ENCODE peak calls at places on chromosomes 2 and 18, in eight cellular contexts. One of them, this sample, is unnamed.

GRCh38 chr2:171807130-171807529 is 86.9 kb downstream of the SLC25A12 start:
- ATAC-seq in HCT116: peak
- ATAC-seq in HepG2: no peak
- ATAC-seq in upper lobe of left lung: no peak
- ATAC-seq in GM12878: no peak
- ATAC-seq in GM23338: no peak
- ATAC-seq in K562: peak
- ATAC-seq in Panc1: no peak
- ATAC-seq in this sample: no peak

GRCh38 chr2:223989206-223989859 is 32.1 kb downstream of the MRPL44 start:
- ATAC-seq in HCT116: peak
- ATAC-seq in HepG2: peak
- ATAC-seq in upper lobe of left lung: no peak
- ATAC-seq in GM12878: peak
- ATAC-seq in GM23338: peak
- ATAC-seq in K562: peak
- ATAC-seq in Panc1: peak
- ATAC-seq in this sample: no peak

GRCh38 chr18:7904529-7904928 is 337.4 kb downstream of the PTPRM start:
- ATAC-seq in HCT116: no peak
- ATAC-seq in HepG2: no peak
- ATAC-seq in upper lobe of left lung: no peak
- ATAC-seq in GM12878: no peak
- ATAC-seq in GM23338: no peak
- ATAC-seq in K562: no peak
- ATAC-seq in Panc1: no peak
- ATAC-seq in this sample: no peak

GRCh38 chr18:75198046-75198445 is 10.9 kb downstream of the PTGR3 start:
- ATAC-seq in HCT116: no peak
- ATAC-seq in HepG2: no peak
- ATAC-seq in upper lobe of left lung: no peak
- ATAC-seq in GM12878: no peak
- ATAC-seq in GM23338: no peak
- ATAC-seq in K562: peak
- ATAC-seq in Panc1: no peak
- ATAC-seq in this sample: no peak

GRCh38 chr2:226699321-226699720 is 100.3 kb downstream of the IRS1 start:
- ATAC-seq in HCT116: peak
- ATAC-seq in HepG2: peak
- ATAC-seq in upper lobe of left lung: peak
- ATAC-seq in GM12878: no peak
- ATAC-seq in GM23338: no peak
- ATAC-seq in K562: no peak
- ATAC-seq in Panc1: no peak
- ATAC-seq in this sample: peak

GRCh38 chr2:41879367-41879871 is 168.4 kb upstream of the PKDCC start:
- ATAC-seq in HCT116: no peak
- ATAC-seq in HepG2: peak
- ATAC-seq in upper lobe of left lung: no peak
- ATAC-seq in GM12878: peak
- ATAC-seq in GM23338: peak
- ATAC-seq in K562: no peak
- ATAC-seq in Panc1: peak
- ATAC-seq in this sample: no peak

GRCh38 chr2:15756011-15756550 is 164.4 kb downstream of the DDX1 start:
- ATAC-seq in HCT116: no peak
- ATAC-seq in HepG2: no peak
- ATAC-seq in upper lobe of left lung: no peak
- ATAC-seq in GM12878: no peak
- ATAC-seq in GM23338: no peak
- ATAC-seq in K562: no peak
- ATAC-seq in Panc1: no peak
- ATAC-seq in this sample: no peak

GRCh38 chr2:183123117-183123958 is 905 bp upstream of the NUP35 start:
- ATAC-seq in HCT116: no peak
- ATAC-seq in HepG2: no peak
- ATAC-seq in upper lobe of left lung: no peak
- ATAC-seq in GM12878: no peak
- ATAC-seq in GM23338: no peak
- ATAC-seq in K562: no peak
- ATAC-seq in Panc1: no peak
- ATAC-seq in this sample: no peak

DNA sequence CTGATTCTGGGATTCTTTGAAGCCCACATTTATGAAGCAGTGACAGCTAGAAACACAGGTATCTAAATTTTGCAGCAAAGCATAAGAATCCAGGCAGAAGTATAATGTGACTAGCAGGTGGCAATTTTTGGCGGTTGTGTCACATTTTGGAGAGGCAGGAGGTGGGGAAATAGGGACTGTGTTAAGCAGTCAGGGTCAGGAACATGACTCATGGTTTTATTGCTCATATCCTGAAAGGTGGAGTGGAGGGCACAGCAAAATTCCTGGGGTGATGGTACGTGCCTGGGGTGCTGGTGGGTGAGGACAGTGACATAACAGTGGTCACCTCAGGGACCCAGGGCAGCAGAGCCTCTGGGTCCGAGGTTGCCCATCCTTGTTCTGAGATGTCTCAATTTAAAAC is 63.5 kb upstream of the TTN start:
- ATAC-seq in HCT116: peak
- ATAC-seq in HepG2: no peak
- ATAC-seq in upper lobe of left lung: no peak
- ATAC-seq in GM12878: no peak
- ATAC-seq in GM23338: no peak
- ATAC-seq in K562: no peak
- ATAC-seq in Panc1: peak
- ATAC-seq in this sample: no peak
- H3K27ac ChIP-seq in HCT116: no peak
- H3K27ac ChIP-seq in HepG2: no peak
- H3K27ac ChIP-seq in upper lobe of left lung: no peak
- H3K27ac ChIP-seq in GM12878: no peak
- H3K27ac ChIP-seq in GM23338: no peak
- H3K27ac ChIP-seq in K562: no peak
- H3K27ac ChIP-seq in Panc1: no peak
- H3K27ac ChIP-seq in this sample: no peak

DNA sequence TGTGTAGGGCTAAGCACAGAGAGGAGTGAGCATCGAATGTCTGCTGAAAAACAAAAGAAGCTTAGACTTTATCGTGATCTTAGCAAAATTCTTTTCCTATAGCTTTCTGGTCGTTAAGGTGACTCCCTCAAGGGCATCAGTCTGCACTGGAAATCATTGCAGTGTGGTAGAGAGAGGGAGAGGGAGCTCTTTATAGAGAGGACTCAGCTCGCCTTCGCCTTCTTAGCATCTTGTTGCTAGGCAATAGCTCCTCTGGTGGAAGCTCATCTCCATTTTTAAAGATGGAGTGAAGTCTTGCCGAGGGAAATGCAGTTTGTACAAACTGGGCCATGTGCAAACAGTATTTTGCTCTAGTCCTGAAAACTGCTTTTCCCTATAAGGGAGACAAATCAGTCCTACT is 62.9 kb upstream of the SLC38A11 start:
- ATAC-seq in HCT116: no peak
- ATAC-seq in HepG2: no peak
- ATAC-seq in upper lobe of left lung: no peak
- ATAC-seq in GM12878: no peak
- ATAC-seq in GM23338: peak
- ATAC-seq in K562: no peak
- ATAC-seq in Panc1: no peak
- ATAC-seq in this sample: no peak
- TF ChIP-seq POLR2AphosphoS5 in HCT116: no peak
- TF ChIP-seq POLR2AphosphoS5 in HepG2: no peak
- TF ChIP-seq POLR2AphosphoS5 in upper lobe of left lung: no peak
- TF ChIP-seq POLR2AphosphoS5 in GM12878: no peak
- TF ChIP-seq POLR2AphosphoS5 in GM23338: no peak
- TF ChIP-seq POLR2AphosphoS5 in K562: no peak
- TF ChIP-seq POLR2AphosphoS5 in Panc1: no peak
- TF ChIP-seq POLR2AphosphoS5 in this sample: no peak

GRCh38 chr2:210548878-210549384 is 7.5 kb upstream of the CPS1 start:
- ATAC-seq in HCT116: no peak
- ATAC-seq in HepG2: peak
- ATAC-seq in upper lobe of left lung: no peak
- ATAC-seq in GM12878: no peak
- ATAC-seq in GM23338: no peak
- ATAC-seq in K562: no peak
- ATAC-seq in Panc1: no peak
- ATAC-seq in this sample: no peak
- H3K27ac ChIP-seq in HCT116: no peak
- H3K27ac ChIP-seq in HepG2: peak
- H3K27ac ChIP-seq in upper lobe of left lung: no peak
- H3K27ac ChIP-seq in GM12878: no peak
- H3K27ac ChIP-seq in GM23338: no peak
- H3K27ac ChIP-seq in K562: no peak
- H3K27ac ChIP-seq in Panc1: no peak
- H3K27ac ChIP-seq in this sample: no peak

DNA sequence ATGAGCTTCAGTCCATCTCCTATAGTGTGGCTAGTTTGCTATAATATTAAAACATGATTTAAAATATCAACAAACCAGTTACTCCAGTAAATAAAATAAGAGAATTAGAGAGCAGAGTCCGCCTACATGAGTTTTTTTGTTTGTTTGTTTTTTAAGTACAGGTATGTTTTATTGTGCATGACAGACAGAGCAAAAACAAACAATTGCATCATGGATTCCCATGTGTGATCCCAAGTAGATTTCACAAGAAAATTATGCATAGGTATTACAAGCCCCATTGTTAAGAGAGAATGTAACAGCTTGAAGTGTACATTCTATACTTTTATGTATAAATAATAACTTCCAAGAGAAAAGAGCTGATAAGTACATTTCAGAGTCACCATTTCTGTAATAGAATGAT is 21.0 kb downstream of the SULT1C3 start:
- ATAC-seq in HCT116: no peak
- ATAC-seq in HepG2: no peak
- ATAC-seq in upper lobe of left lung: no peak
- ATAC-seq in GM12878: no peak
- ATAC-seq in GM23338: no peak
- ATAC-seq in K562: no peak
- ATAC-seq in Panc1: no peak
- ATAC-seq in this sample: no peak
- TF ChIP-seq POLR2AphosphoS5 in HCT116: no peak
- TF ChIP-seq POLR2AphosphoS5 in HepG2: no peak
- TF ChIP-seq POLR2AphosphoS5 in upper lobe of left lung: no peak
- TF ChIP-seq POLR2AphosphoS5 in GM12878: no peak
- TF ChIP-seq POLR2AphosphoS5 in GM23338: no peak
- TF ChIP-seq POLR2AphosphoS5 in K562: no peak
- TF ChIP-seq POLR2AphosphoS5 in Panc1: no peak
- TF ChIP-seq POLR2AphosphoS5 in this sample: no peak

DNA sequence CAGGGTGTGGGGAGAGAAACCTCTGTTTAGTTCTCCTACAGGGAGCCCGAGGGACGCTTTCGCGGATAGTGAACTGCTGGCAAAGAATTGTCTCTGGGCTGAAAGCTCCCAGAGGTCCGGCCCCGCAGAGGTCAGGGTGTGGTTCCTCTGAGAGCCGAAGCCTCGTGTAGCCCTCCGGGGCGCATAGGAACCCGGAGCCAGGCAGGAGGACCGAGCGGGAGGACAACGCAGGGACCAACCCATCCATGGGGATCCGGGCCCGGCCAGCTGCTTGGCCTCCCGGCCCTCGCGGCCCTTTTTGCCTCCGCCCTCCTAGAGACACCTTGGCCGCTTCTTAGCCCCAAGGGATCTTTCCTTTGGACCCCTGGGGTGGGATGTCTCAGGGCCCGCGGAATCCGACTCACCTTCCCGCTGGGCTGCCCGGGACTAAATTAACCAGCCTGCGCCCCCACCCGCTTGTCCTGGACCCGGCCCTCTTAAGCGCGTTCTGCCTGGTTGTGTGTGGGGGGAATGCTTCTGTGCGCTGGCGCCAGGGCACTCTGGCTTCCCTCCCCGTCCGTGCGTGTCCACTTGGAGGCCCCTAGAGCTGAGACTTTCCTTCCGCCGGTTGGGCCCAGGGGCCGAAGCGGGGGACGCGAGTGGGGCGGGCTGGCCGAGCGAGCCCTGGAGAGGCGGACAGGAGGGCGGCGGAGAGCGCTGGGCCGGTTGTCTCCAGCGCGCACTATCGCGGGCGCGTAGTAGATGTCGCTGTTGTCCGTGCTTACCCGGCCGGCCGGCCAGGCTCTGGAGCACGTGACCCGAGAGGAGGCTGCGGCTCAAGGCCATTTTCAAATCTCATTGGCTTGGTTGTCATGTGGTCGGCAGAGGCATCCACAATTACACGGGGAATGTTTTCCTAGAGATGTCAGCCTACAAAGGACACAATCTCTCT is at the start of gene HOXD10:
- ATAC-seq in HCT116: no peak
- ATAC-seq in HepG2: no peak
- ATAC-seq in upper lobe of left lung: no peak
- ATAC-seq in GM12878: no peak
- ATAC-seq in GM23338: peak
- ATAC-seq in K562: peak
- ATAC-seq in Panc1: no peak
- ATAC-seq in this sample: peak
- H3K27ac ChIP-seq in HCT116: no peak
- H3K27ac ChIP-seq in HepG2: no peak
- H3K27ac ChIP-seq in upper lobe of left lung: no peak
- H3K27ac ChIP-seq in GM12878: no peak
- H3K27ac ChIP-seq in GM23338: no peak
- H3K27ac ChIP-seq in K562: no peak
- H3K27ac ChIP-seq in Panc1: no peak
- H3K27ac ChIP-seq in this sample: no peak

GRCh38 chr18:48676346-48676745 is 137.5 kb downstream of the CTIF start:
- ATAC-seq in HCT116: peak
- ATAC-seq in HepG2: peak
- ATAC-seq in upper lobe of left lung: no peak
- ATAC-seq in GM12878: no peak
- ATAC-seq in GM23338: no peak
- ATAC-seq in K562: no peak
- ATAC-seq in Panc1: no peak
- ATAC-seq in this sample: no peak

GRCh38 chr18:48674758-48675157 is 135.9 kb downstream of the CTIF start:
- ATAC-seq in HCT116: no peak
- ATAC-seq in HepG2: no peak
- ATAC-seq in upper lobe of left lung: no peak
- ATAC-seq in GM12878: no peak
- ATAC-seq in GM23338: no peak
- ATAC-seq in K562: no peak
- ATAC-seq in Panc1: peak
- ATAC-seq in this sample: no peak

GRCh38 chr18:48674198-48674721 is 135.4 kb downstream of the CTIF start:
- ATAC-seq in HCT116: no peak
- ATAC-seq in HepG2: peak
- ATAC-seq in upper lobe of left lung: no peak
- ATAC-seq in GM12878: no peak
- ATAC-seq in GM23338: no peak
- ATAC-seq in K562: no peak
- ATAC-seq in Panc1: no peak
- ATAC-seq in this sample: no peak

GRCh38 chr18:48675912-48676311 is 137.1 kb downstream of the CTIF start:
- ATAC-seq in HCT116: no peak
- ATAC-seq in HepG2: no peak
- ATAC-seq in upper lobe of left lung: no peak
- ATAC-seq in GM12878: no peak
- ATAC-seq in GM23338: no peak
- ATAC-seq in K562: no peak
- ATAC-seq in Panc1: no peak
- ATAC-seq in this sample: no peak

GRCh38 chr18:48675330-48675761 is 136.5 kb downstream of the CTIF start:
- ATAC-seq in HCT116: peak
- ATAC-seq in HepG2: peak
- ATAC-seq in upper lobe of left lung: peak
- ATAC-seq in GM12878: peak
- ATAC-seq in GM23338: peak
- ATAC-seq in K562: peak
- ATAC-seq in Panc1: peak
- ATAC-seq in this sample: peak
- TF ChIP-seq POLR2AphosphoS5 in HCT116: no peak
- TF ChIP-seq POLR2AphosphoS5 in HepG2: no peak
- TF ChIP-seq POLR2AphosphoS5 in upper lobe of left lung: no peak
- TF ChIP-seq POLR2AphosphoS5 in GM12878: no peak
- TF ChIP-seq POLR2AphosphoS5 in GM23338: no peak
- TF ChIP-seq POLR2AphosphoS5 in K562: no peak
- TF ChIP-seq POLR2AphosphoS5 in Panc1: no peak
- TF ChIP-seq POLR2AphosphoS5 in this sample: no peak

This sample was measured in gastroesophageal sphincter.